ENCODE peak calls at places on chromosome 1, in five cellular contexts. G, V, S, K and Q are unnamed samples.

GRCh38 chr1:165408518-165408917 is 36.4 kb downstream of the RXRG start:
- DNase-seq in V (peak), K (peak), G (no peak), S (peak), Q (no peak)

GRCh38 chr1:186474208-186474607 is 13.3 kb upstream of the PDC start:
- DNase-seq in V (no peak), K (peak), G (no peak), S (no peak), Q (no peak)

GRCh38 chr1:160640359-160641123 is 6.3 kb downstream of the SLAMF1 start:
- DNase-seq in V (no peak), G (no peak), K (no peak), S (no peak), Q (no peak)

GRCh38 chr1:89962024-89962741 is 32.7 kb upstream of the ZNF326 start:
- DNase-seq in V (no peak), S (no peak), K (peak), G (no peak), Q (no peak)

GRCh38 chr1:157252473-157252872 is 114.3 kb upstream of the ETV3 start:
- DNase-seq in G (no peak), K (no peak), S (no peak), V (no peak), Q (no peak)

GRCh38 chr1:198018529-198018928 is 101.4 kb downstream of the LHX9 start:
- DNase-seq in G (no peak), K (peak), V (no peak), S (no peak), Q (no peak)

GRCh38 chr1:103459385-103459784 is 66.1 kb upstream of the RNPC3 start:
- DNase-seq in V (no peak), G (no peak), S (no peak), K (no peak), Q (peak)

GRCh38 chr1:25556791-25557476 is 13.5 kb downstream of the LDLRAP1 start:
- DNase-seq in V (no peak), K (peak), S (no peak), G (no peak), Q (no peak)

GRCh38 chr1:9689011-9689706 is 37.6 kb downstream of the PIK3CD start:
- DNase-seq in G (peak), S (peak), K (peak), V (peak), Q (peak)

GRCh38 chr1:54487571-54488050 is 60.4 kb upstream of the ACOT11 start:
- DNase-seq in G (peak), V (peak), K (no peak), S (no peak), Q (peak)

GRCh38 chr1:20078711-20079110 is 8.7 kb downstream of the PLA2G5 start:
- DNase-seq in V (no peak), G (no peak), K (no peak), S (no peak), Q (no peak)